ENCODE peak calls at places on chromosomes 13 and 19, in seven cellular contexts. E is K562, U is GM12878, Z is SK-N-SH, K is HCT116, T is H1, J is HepG2. D is an unnamed sample.

GRCh38 chr19:1524206-1524971 is 512 bp downstream of the PLK5 start:
- DNase-seq in E (peak; percentile 57), J (no peak), U (no peak), T (no peak), Z (no peak), K (no peak), D (no peak)

GRCh38 chr19:52637718-52638585 is at the start of gene ZNF83:
- DNase-seq in K (peak; percentile 79), Z (peak; percentile 95), T (peak; percentile 99), J (peak; percentile 76), U (peak; percentile 65), E (peak; percentile 98), D (peak; percentile 95)

GRCh38 chr13:112069063-112069726 is 2.2 kb downstream of the SOX1 start:
- DNase-seq in U (no peak), Z (no peak), E (no peak), T (peak; percentile 56), K (no peak), J (no peak), D (no peak)

GRCh38 chr19:784541-784940 is 12.7 kb upstream of the PTBP1 start:
- DNase-seq in K (no peak), J (no peak), T (no peak), U (no peak), E (no peak), Z (no peak), D (no peak)

GRCh38 chr19:34145741-34146202 is 26.5 kb upstream of the LSM14A start:
- DNase-seq in E (peak; percentile 61), Z (peak; percentile 74), J (peak; percentile 46), T (peak; percentile 53), K (peak; percentile 33), U (no peak), D (peak; percentile 72)

GRCh38 chr19:574658-575526 is 2.5 kb downstream of the BSG start:
- DNase-seq in K (no peak), E (peak; percentile 74), T (no peak), J (peak; percentile 35), U (peak; percentile 28), Z (no peak), D (no peak)

GRCh38 chr13:50222569-50223332 is 207.5 kb downstream of the KCNRG start:
- DNase-seq in T (no peak), K (no peak), Z (no peak), U (no peak), J (no peak), E (no peak), D (no peak)

GRCh38 chr19:41933693-41934426 is 5.6 kb upstream of the ERFL start:
- DNase-seq in E (no peak), Z (no peak), U (no peak), T (no peak), J (no peak), K (no peak), D (no peak)

GRCh38 chr13:45878966-45879365 is 27.4 kb upstream of the SIAH3 start:
- DNase-seq in U (no peak), E (no peak), J (no peak), K (no peak), Z (no peak), T (no peak), D (no peak)

GRCh38 chr13:40933508-40933907 is 85.6 kb downstream of the ELF1 start:
- DNase-seq in U (peak; percentile 20), Z (no peak), J (no peak), K (no peak), E (no peak), T (no peak), D (no peak)

GRCh38 chr19:407501-408440 is 1.2 kb downstream of the C2CD4C start:
- DNase-seq in J (no peak), E (no peak), U (no peak), T (peak; percentile 53), Z (peak; percentile 38), K (no peak), D (no peak)

GRCh38 chr19:41945135-41945766 is 13.9 kb downstream of the RABAC1 start:
- DNase-seq in K (no peak), J (no peak), U (peak; percentile 94), Z (no peak), E (no peak), T (no peak), D (no peak)

GRCh38 chr19:9729162-9729561 is 39.4 kb downstream of the ZNF846 start:
- DNase-seq in U (no peak), E (no peak), K (no peak), Z (no peak), T (no peak), J (no peak), D (no peak)

GRCh38 chr13:30404207-30404606 is 18.1 kb upstream of the UBE2L5 start:
- DNase-seq in Z (no peak), U (no peak), E (no peak), K (no peak), J (no peak), T (no peak), D (no peak)

GRCh38 chr13:113789167-113789566 is 30.1 kb downstream of the TMEM255B start:
- DNase-seq in U (no peak), K (no peak), Z (no peak), T (no peak), E (no peak), J (no peak), D (no peak)

GRCh38 chr19:37551123-37551993 is 43.2 kb downstream of the ZNF571 start:
- DNase-seq in J (no peak), Z (peak; percentile 95), T (no peak), E (peak; percentile 64), K (no peak), U (no peak), D (peak; percentile 20)

GRCh38 chr13:110555601-110556223 is 5.8 kb downstream of the RAB20 start:
- DNase-seq in T (no peak), U (no peak), E (no peak), Z (no peak), K (no peak), J (peak; percentile 84), D (peak; percentile 92)

GRCh38 chr13:101655435-101655834 is 203.0 kb downstream of the ITGBL1 start:
- DNase-seq in U (peak; percentile 9), Z (no peak), T (no peak), E (no peak), K (no peak), J (no peak), D (no peak)

GRCh38 chr13:41590643-41591042 is 133.3 kb downstream of the RGCC start:
- DNase-seq in U (no peak), E (no peak), J (no peak), T (no peak), Z (no peak), K (no peak), D (no peak)

GRCh38 chr19:42282810-42283247 is 13.8 kb downstream of the CIC start:
- DNase-seq in T (no peak), U (no peak), Z (no peak), E (no peak), J (no peak), K (no peak), D (no peak)

GRCh38 chr13:51957377-51958216 is 53.7 kb downstream of the ATP7B start:
- DNase-seq in J (no peak), Z (no peak), K (no peak), T (no peak), U (peak; percentile 37), E (no peak), D (no peak)

GRCh38 chr13:26760835-26761582 is 423 bp upstream of the GPR12 start:
- DNase-seq in U (no peak), E (no peak), J (no peak), K (no peak), T (no peak), Z (peak; percentile 71), D (no peak)

GRCh38 chr19:43711751-43712355 is 4.0 kb upstream of the IRGC start:
- DNase-seq in T (no peak), K (no peak), Z (no peak), J (no peak), U (no peak), E (no peak), D (no peak)

GRCh38 chr19:3907626-3908265 is 25.1 kb upstream of the NMRK2 start:
- DNase-seq in E (no peak), U (no peak), K (no peak), Z (no peak), T (no peak), J (no peak), D (no peak)

DNA sequence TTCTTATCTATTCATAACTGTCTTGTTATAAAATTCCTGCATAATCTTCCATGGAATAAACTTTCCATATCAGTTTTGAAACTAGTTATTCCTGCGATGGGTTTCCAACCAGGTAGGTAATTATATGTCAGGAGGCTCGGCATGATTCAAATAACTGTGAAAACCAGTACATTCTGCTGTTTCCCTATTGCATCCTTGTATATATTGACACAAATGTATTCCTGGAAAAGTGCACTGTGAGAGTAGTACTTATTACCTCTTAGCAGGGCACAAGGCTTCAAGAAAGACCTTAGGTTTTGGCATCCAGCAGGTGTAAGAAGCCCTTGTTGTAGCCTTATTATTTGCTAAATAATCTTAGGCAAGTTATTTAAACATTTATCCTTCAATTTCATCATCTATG is 1131.3 kb upstream of the ATXN8OS start:
- DNase-seq in E (no peak), U (no peak), K (no peak), J (no peak), T (no peak), Z (no peak), D (no peak)
- TF ChIP-seq JUND in E (no peak), U (no peak), K (no peak), J (no peak), T (no peak), Z (no peak), D (no peak)

DNA sequence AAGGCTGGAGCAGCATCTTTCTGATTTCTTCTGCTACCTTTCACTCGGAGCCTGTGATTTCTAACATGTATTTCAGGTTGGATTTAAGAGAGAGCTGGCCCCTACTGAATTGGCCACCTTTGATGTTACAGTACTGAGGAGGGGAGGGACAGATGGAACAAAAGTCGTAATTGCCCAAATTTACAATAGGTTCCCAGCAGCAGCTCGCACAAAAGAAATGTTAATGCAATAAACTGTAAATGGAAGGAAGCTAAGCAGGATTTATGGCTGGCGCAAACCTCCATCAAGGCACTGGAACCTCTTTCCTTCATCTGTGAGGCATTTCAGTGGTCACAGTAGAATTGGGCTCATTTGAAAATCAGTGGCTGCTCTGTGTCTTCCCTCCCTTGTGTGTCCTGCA is 192.5 kb downstream of the TM9SF2 start:
- DNase-seq in T (no peak), J (no peak), U (no peak), E (no peak), Z (no peak), K (no peak), D (no peak)
- TF ChIP-seq JUND in T (no peak), J (no peak), U (no peak), E (no peak), Z (no peak), K (no peak), D (no peak)

GRCh38 chr19:16566161-16566560 is 6.1 kb downstream of the SLC35E1 start:
- DNase-seq in J (no peak), E (no peak), T (no peak), Z (no peak), U (no peak), K (no peak), D (no peak)
- TF ChIP-seq JUND in J (no peak), E (no peak), T (no peak), Z (no peak), U (no peak), K (no peak), D (no peak)

DNA sequence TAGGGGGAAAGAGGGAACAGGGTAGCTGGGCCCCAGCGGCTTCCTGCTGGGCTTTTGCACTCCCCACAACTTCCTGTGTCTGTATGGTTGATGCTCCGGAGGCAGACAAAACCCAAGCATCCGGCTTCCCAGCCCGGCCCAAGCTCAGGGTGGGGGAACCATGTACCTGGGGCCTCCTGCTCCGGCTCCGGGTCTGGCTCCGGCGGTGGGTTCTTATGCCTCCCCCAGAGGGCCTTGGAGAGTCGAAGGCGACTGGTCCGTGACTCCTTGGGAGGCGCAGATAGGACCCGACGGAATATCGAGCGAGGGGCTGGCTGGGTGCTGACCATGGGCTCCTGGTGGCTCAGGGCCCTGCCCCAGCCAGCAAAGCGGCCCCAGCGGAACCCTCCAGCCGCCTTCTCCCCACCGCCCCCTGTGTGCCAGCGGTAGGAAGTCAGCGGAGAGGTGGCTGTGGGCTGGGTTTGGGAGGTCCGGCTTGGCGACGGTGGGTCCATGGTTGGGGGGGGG is 426 bp downstream of the RASAL3 start:
- DNase-seq in E (no peak), Z (no peak), T (no peak), J (no peak), K (no peak), U (no peak), D (no peak)
- TF ChIP-seq JUND in E (no peak), Z (no peak), T (no peak), J (no peak), K (no peak), U (no peak), D (no peak)